ENCODE peak calls at places on chromosome 1, in eight cellular contexts. N is PC-3, U is lung, R is right atrium auricular region, M is heart right ventricle, O is neural progenitor cell, L is IMR-90, A is MM.1S. S is an unnamed sample.

GRCh38 chr1:56755911-56756310 is 63.3 kb downstream of the FYB2 start:
- DNase-seq in N (peak; percentile 30), U (no peak), R (no peak), M (no peak), O (no peak), L (no peak), A (no peak), S (no peak)

GRCh38 chr1:186564558-186564957 is 103.6 kb upstream of the PDC start:
- DNase-seq in N (no peak), U (no peak), R (no peak), M (no peak), O (no peak), L (peak; percentile 19), A (no peak), S (no peak)

GRCh38 chr1:7679873-7680790 is 91.0 kb upstream of the VAMP3 start:
- DNase-seq in N (no peak), U (no peak), R (no peak), M (peak; percentile 63), O (peak; percentile 67), L (peak; percentile 13), A (no peak), S (peak; percentile 41)

GRCh38 chr1:39128959-39129358 is 75.5 kb upstream of the MACF1 start:
- DNase-seq in N (peak; percentile 88), U (peak; percentile 87), R (no peak), M (no peak), O (no peak), L (no peak), A (no peak), S (no peak)

GRCh38 chr1:162663589-162664030 is 31.3 kb downstream of the DDR2 start:
- DNase-seq in N (peak; percentile 17), U (peak; percentile 34), R (peak; percentile 63), M (no peak), O (peak; percentile 82), L (peak; percentile 70), A (no peak), S (peak; percentile 68)

GRCh38 chr1:226135709-226136108 is 50.8 kb downstream of the ACBD3 start:
- DNase-seq in N (no peak), U (peak; percentile 25), R (no peak), M (no peak), O (peak; percentile 36), L (no peak), A (no peak), S (no peak)

GRCh38 chr1:67747667-67748066 is 62.7 kb downstream of the GADD45A start:
- DNase-seq in N (no peak), U (no peak), R (no peak), M (no peak), O (no peak), L (peak; percentile 72), A (no peak), S (no peak)

GRCh38 chr1:201259476-201260235 is 23.6 kb upstream of the PKP1 start:
- DNase-seq in N (no peak), U (no peak), R (no peak), M (no peak), O (peak; percentile 27), L (peak; percentile 43), A (no peak), S (no peak)

GRCh38 chr1:97186381-97186780 is 464.8 kb downstream of the PTBP2 start:
- DNase-seq in N (peak; percentile 49), U (no peak), R (no peak), M (no peak), O (peak; percentile 8), L (no peak), A (no peak), S (no peak)

GRCh38 chr1:230128569-230129269 is 61.7 kb downstream of the GALNT2 start:
- DNase-seq in N (no peak), U (no peak), R (no peak), M (no peak), O (no peak), L (no peak), A (no peak), S (no peak)

GRCh38 chr1:54353959-54354358 is 52.2 kb downstream of the SSBP3 start:
- DNase-seq in N (no peak), U (no peak), R (no peak), M (no peak), O (peak; percentile 47), L (no peak), A (no peak), S (no peak)

GRCh38 chr1:210262897-210263272 is 30.3 kb downstream of the SERTAD4 start:
- DNase-seq in N (peak; percentile 37), U (no peak), R (peak; percentile 70), M (peak; percentile 22), O (no peak), L (no peak), A (no peak), S (no peak)

GRCh38 chr1:223556414-223557124 is 108.9 kb downstream of the CAPN8 start:
- DNase-seq in N (peak; percentile 90), U (peak; percentile 57), R (no peak), M (peak; percentile 24), O (peak; percentile 72), L (peak; percentile 1), A (peak; percentile 60), S (peak; percentile 73)

GRCh38 chr1:153880962-153881361 is 41.8 kb downstream of the GATAD2B start:
- DNase-seq in N (peak; percentile 69), U (peak; percentile 84), R (peak; percentile 86), M (peak; percentile 81), O (peak; percentile 8), L (peak; percentile 98), A (no peak), S (peak; percentile 84)

GRCh38 chr1:59570524-59570923 is 244.2 kb upstream of the HOOK1 start:
- DNase-seq in N (peak; percentile 60), U (no peak), R (no peak), M (no peak), O (no peak), L (peak; percentile 43), A (peak; percentile 81), S (no peak)

GRCh38 chr1:54499097-54500029 is 48.7 kb upstream of the ACOT11 start:
- DNase-seq in N (peak; percentile 54), U (no peak), R (no peak), M (no peak), O (peak; percentile 77), L (peak; percentile 36), A (peak; percentile 38), S (no peak)

GRCh38 chr1:107896946-107897345 is 68.0 kb downstream of the VAV3 start:
- DNase-seq in N (no peak), U (no peak), R (no peak), M (no peak), O (no peak), L (no peak), A (no peak), S (no peak)

GRCh38 chr1:117512728-117513321 is 93.0 kb upstream of the TENT5C start:
- DNase-seq in N (peak; percentile 63), U (no peak), R (no peak), M (no peak), O (peak; percentile 6), L (peak; percentile 40), A (peak; percentile 30), S (no peak)

DNA sequence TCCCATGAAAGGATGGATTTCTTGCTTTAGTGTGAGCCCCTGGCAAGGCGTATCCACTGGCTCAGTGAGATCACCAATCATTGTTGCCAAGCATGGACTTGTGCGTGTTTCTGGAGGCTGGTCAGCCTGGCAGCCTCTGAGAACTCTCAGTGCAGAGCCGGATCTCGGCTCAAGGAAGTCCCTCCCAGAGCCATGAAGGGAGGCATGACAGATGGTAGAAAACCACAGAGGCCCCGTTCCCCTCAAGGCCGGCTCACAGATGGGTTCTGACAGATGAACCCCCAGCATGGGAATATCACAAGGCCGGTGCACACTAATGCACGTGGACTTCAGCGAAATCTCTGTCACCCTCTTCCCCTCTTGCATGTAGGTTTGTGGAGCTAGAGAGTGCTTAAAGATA is 290.5 kb downstream of the AJAP1 start:
- DNase-seq in N (no peak), U (no peak), R (no peak), M (no peak), O (no peak), L (no peak), A (no peak), S (no peak)
- H3K9me3 ChIP-seq in N (peaks cover 11% of the 10 kb centered on the region), U (no peaks in the 10 kb centered on the region), R (no peaks in the 10 kb centered on the region), M (no peaks in the 10 kb centered on the region), O (no peaks in the 10 kb centered on the region), L (peaks cover 44% of the 10 kb centered on the region), A (no peaks in the 10 kb centered on the region), S (no peaks in the 10 kb centered on the region)

DNA sequence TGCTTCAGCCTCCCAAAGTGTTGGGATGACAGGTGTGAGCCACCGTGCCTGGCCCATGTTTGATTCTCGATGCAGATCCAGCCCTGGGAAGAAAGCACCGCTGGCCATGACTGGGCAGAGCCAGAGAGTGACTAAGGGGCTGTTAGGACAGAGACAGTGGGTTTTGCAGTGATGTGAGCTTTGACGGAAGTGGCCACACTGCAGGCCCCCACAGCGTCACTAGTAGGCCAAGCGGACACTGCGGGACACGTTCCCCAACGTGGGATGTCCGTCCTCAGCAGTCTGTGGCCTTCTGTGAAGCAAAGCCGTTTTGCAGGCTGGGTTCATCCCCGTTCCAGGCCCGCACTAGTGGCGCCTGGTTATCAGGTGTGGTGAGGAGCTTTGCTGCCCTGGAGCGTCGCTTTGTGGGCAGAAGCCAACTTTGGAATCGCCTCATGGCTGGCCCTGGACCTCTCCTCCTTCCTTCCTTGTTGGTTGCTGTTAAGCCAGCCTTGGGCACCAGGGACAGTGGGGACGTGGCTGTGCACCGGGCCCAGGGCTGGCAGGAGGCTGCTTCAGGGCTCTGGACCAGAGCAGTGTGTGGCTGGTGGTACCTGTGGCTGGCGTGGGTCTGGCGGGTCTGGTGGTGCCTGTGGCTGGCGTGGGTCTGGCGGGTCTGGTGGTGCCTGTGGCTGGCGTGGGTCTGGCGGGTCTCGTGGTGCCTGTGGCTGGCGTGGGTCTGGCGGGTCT is 41.2 kb downstream of the SKI start:
- DNase-seq in N (no peak), U (no peak), R (no peak), M (peak; percentile 16), O (no peak), L (no peak), A (no peak), S (no peak)
- H3K4me1 ChIP-seq in N (no peaks in the 10 kb centered on the region), U (peaks cover 72% of the 10 kb centered on the region), R (peaks cover 98% of the 10 kb centered on the region), M (peaks cover 64% of the 10 kb centered on the region), O (peaks cover 34% of the 10 kb centered on the region), L (peaks cover 37% of the 10 kb centered on the region), A (no peaks in the 10 kb centered on the region), S (peaks cover 67% of the 10 kb centered on the region)

GRCh38 chr1:72704841-72705477 is 422.6 kb upstream of the NEGR1 start:
- DNase-seq in N (no peak), U (no peak), R (no peak), M (no peak), O (no peak), L (no peak), A (no peak), S (no peak)
- H3K9me3 ChIP-seq in N (no peaks in the 10 kb centered on the region), U (no peaks in the 10 kb centered on the region), R (no peaks in the 10 kb centered on the region), M (no peaks in the 10 kb centered on the region), O (no peaks in the 10 kb centered on the region), L (no peaks in the 10 kb centered on the region), A (no peaks in the 10 kb centered on the region), S (no peaks in the 10 kb centered on the region)

GRCh38 chr1:21926065-21926464 is 11.0 kb downstream of the HSPG2 start:
- DNase-seq in N (no peak), U (no peak), R (no peak), M (no peak), O (no peak), L (no peak), A (no peak), S (no peak)

GRCh38 chr1:21926814-21927530 is 10.1 kb downstream of the HSPG2 start:
- DNase-seq in N (no peak), U (no peak), R (no peak), M (peak; percentile 74), O (no peak), L (peak; percentile 82), A (no peak), S (no peak)

GRCh38 chr1:21927531-21928237 is 9.4 kb downstream of the HSPG2 start:
- DNase-seq in N (no peak), U (no peak), R (peak; percentile 88), M (peak; percentile 65), O (no peak), L (no peak), A (no peak), S (no peak)

GRCh38 chr1:21924503-21925005 is 12.6 kb downstream of the HSPG2 start:
- DNase-seq in N (no peak), U (no peak), R (peak; percentile 88), M (no peak), O (no peak), L (no peak), A (no peak), S (peak; percentile 81)

GRCh38 chr1:21925334-21925940 is 11.7 kb downstream of the HSPG2 start:
- DNase-seq in N (no peak), U (no peak), R (no peak), M (no peak), O (no peak), L (no peak), A (no peak), S (no peak)
- H3K4me1 ChIP-seq in N (no peaks in the 10 kb centered on the region), U (peaks cover 44% of the 10 kb centered on the region), R (peaks cover 96% of the 10 kb centered on the region), M (peaks cover 60% of the 10 kb centered on the region), O (peaks cover 27% of the 10 kb centered on the region), L (peaks cover 58% of the 10 kb centered on the region), A (no peaks in the 10 kb centered on the region), S (peaks cover 51% of the 10 kb centered on the region)